ENCODE peak calls at places on chromosomes 5 and 9, in four cellular contexts. G, A, S and B are unnamed samples.

GRCh38 chr5:145848854-145849253 is 13.7 kb upstream of the PRELID2 start:
- DNase-seq in A (no peak), S (no peak), G (no peak), B (no peak)

GRCh38 chr5:169286572-169287325 is 14.2 kb downstream of the SLIT3 start:
- DNase-seq in S (no peak), G (no peak), A (no peak), B (no peak)

GRCh38 chr5:92565673-92566072 is 1015.3 kb downstream of the NR2F1-AS1 start:
- DNase-seq in S (no peak), A (no peak), G (no peak), B (no peak)

GRCh38 chr9:34591091-34591910 is 1.8 kb upstream of the CNTFR start:
- DNase-seq in S (peak), A (peak), G (peak), B (peak)

GRCh38 chr9:81083821-81084512 is 605.4 kb downstream of the TLE1 start:
- DNase-seq in A (no peak), G (no peak), S (no peak), B (no peak)

GRCh38 chr5:114716955-114717354 is 355.1 kb downstream of the KCNN2 start:
- DNase-seq in S (no peak), A (no peak), G (no peak), B (no peak)

GRCh38 chr9:32384364-32385134 is at the start of gene ACO1:
- DNase-seq in G (peak), S (peak), A (peak), B (peak)

GRCh38 chr9:86353591-86354047 is 591 bp downstream of the TUT7 start:
- DNase-seq in S (peak), A (no peak), G (peak), B (no peak)

GRCh38 chr9:114446036-114446435 is 58.3 kb upstream of the AKNA start:
- DNase-seq in G (no peak), A (no peak), S (no peak), B (no peak)

GRCh38 chr9:121498150-121498486 is 1.5 kb downstream of the GGTA1 start:
- DNase-seq in G (peak), A (peak), S (peak), B (peak)

GRCh38 chr9:136047076-136047774 is 47.9 kb downstream of the NACC2 start:
- DNase-seq in A (no peak), G (no peak), S (no peak), B (no peak)

GRCh38 chr9:25678147-25678666 is at the start of gene TUSC1:
- DNase-seq in A (no peak), G (peak), S (no peak), B (peak)

DNA sequence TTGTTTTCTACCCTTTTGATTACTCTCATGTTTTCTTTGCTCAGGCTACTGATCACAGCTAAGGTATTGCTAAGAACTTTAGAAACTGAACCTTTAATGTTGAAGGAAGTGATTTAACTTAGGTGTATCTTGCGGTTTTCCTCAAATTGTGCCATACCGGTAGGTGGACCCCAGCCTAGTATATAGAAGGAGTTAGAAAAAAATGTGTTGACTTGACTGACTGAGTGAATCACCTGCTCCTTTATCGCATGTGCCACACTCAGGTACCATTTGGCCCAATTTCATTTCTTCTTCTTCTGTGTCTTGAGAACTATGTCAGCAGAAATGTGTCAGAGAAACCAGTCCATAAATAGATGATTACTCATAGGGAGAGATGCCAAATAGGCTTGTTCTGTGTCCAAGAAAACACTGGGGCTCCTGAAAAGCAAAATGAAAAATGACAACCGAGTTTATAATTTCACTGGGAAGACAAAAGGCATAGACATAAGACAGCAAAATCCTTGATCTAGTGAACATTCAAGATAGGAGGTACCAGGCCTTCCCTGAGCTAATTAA is 19.4 kb downstream of the PLPPR1 start:
- DNase-seq in A (no peak), S (no peak), G (no peak), B (no peak)
- TF ChIP-seq HMGXB4 in A (no peak), S (no peak), G (no peak), B (no peak)

DNA sequence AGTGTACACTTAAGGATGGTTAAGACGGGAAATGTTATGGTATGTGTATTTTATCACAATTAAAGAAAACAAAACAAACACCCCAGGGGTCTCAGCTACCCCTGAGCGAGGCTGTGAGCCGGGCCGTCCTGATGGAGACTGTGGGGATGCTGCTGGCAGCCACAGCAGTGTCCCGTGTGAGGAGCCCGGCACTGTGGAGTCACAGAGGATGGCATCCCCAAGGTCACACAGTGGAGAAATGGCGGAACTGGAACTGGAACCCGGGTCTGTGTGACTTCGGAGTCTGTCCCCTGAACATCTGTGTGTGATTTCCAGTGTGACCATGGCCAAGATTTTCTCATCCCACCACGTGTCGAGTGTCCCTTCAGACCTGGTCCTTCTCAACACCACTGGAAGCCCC is 80.7 kb upstream of the PHYKPL start:
- DNase-seq in A (no peak), S (no peak), G (no peak), B (no peak)
- TF ChIP-seq JUN in A (no peak), S (no peak), G (no peak), B (no peak)

DNA sequence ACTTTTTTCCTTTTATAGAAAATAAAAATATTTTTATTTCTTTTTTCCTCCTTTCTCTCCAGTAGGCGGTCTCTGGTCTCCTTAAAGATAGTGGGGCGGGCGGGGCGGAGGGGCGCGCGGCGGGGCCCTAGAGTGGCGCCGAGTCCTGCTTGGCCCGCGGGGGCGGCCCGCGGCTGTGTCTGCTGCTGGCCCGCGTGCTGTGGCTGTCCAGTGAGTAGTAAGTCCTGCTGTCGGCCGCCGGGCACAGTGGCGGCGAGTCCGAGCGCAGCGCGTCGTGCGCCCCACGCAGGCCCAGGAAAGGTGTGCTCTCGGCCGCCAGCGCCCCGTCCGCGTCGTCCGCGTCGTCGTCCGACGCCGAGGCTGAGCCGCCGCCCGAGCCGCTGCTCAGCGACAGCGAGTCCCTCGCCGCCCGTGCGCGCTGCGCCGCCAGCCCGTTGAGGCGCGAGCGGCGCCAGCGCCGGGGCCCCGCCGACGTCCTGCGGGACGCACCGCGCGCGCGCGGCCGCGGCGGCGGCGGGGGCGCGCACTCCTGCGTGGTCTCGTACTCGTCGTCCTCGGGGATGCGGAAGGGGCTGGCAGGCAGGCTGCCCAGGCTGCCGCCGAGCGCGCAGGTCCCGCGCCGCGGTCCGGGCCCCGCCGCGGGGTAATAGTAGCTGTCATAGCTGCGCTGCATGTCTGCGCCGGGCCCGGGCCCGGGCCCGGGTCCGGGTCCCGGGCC is 52.3 kb downstream of the PSD2 start:
- DNase-seq in A (peak), G (peak), S (no peak), B (peak)
- TF ChIP-seq HMGXB4 in A (no peak), G (no peak), S (no peak), B (no peak)

GRCh38 chr5:33272288-33272687 is 168.5 kb upstream of the TARS1 start:
- DNase-seq in G (peak), A (no peak), S (no peak), B (no peak)
- TF ChIP-seq JUN in G (no peak), A (no peak), S (no peak), B (no peak)

GRCh38 chr5:166596043-166596442 is 1695.4 kb upstream of the WWC1 start:
- DNase-seq in S (no peak), A (no peak), G (no peak), B (no peak)

GRCh38 chr5:166594552-166594951 is 1696.9 kb upstream of the WWC1 start:
- DNase-seq in A (no peak), G (no peak), S (no peak), B (no peak)

GRCh38 chr5:166595274-166595951 is 1696.0 kb upstream of the WWC1 start:
- DNase-seq in A (no peak), G (no peak), S (no peak), B (no peak)
- TF ChIP-seq HMGXB4 in A (no peak), G (no peak), S (no peak), B (no peak)